ENCODE peak calls at places on chromosomes 3 and 15, in four cellular contexts. R is stimulated activated CD4-positive, alpha-beta T cell treated with anti-CD3 and anti-CD28 coated beads, Interleukin-15, amount 100 ng/mL, for 1 hour; E is activated CD8-positive, alpha-beta memory T cell treated with anti-CD3 and anti-CD28 coated beads for 48 hours; X is progenitor cell of endocrine pancreas. V is an unnamed sample.

GRCh38 chr15:77069521-77070121 is 1.3 kb downstream of the TSPAN3 start:
- DNase-seq in R (no peak), E (no peak), X (no peak), V (no peak)

GRCh38 chr3:194121881-194122280 is 14.1 kb upstream of the HES1 start:
- DNase-seq in R (no peak), E (no peak), X (no peak), V (no peak)

GRCh38 chr15:74585857-74586256 is 29.8 kb upstream of the CLK3 start:
- DNase-seq in R (no peak), E (no peak), X (no peak), V (no peak)

GRCh38 chr15:78035861-78036476 is 41.5 kb downstream of the TBC1D2B start:
- DNase-seq in R (no peak), E (no peak), X (no peak), V (no peak)

GRCh38 chr15:70342554-70343548 is 245.1 kb upstream of the TLE3 start:
- DNase-seq in R (no peak), E (no peak), X (no peak), V (no peak)

GRCh38 chr3:40996382-40996781 is 202.9 kb upstream of the CTNNB1 start:
- DNase-seq in R (no peak), E (no peak), X (no peak), V (no peak)

GRCh38 chr15:58864602-58865419 is 68.7 kb downstream of the SLTM start:
- DNase-seq in R (no peak), E (no peak), X (no peak), V (no peak)

GRCh38 chr3:129403450-129403849 is 25.0 kb downstream of the EFCAB12 start:
- DNase-seq in R (no peak), E (no peak), X (no peak), V (no peak)

GRCh38 chr3:12370758-12371157 is 81.9 kb downstream of the PPARG start:
- DNase-seq in R (no peak), E (no peak), X (no peak), V (no peak)

GRCh38 chr3:50364573-50365079 is 5.3 kb upstream of the TMEM115 start:
- DNase-seq in R (no peak), E (no peak), X (no peak), V (no peak)

GRCh38 chr3:190108789-190109188 is 11.9 kb downstream of the P3H2 start:
- DNase-seq in R (no peak), E (no peak), X (no peak), V (no peak)

GRCh38 chr3:66405701-66406091 is 95.1 kb downstream of the LRIG1 start:
- DNase-seq in R (no peak), E (no peak), X (no peak), V (no peak)

GRCh38 chr3:99747915-99748314 is 69.7 kb upstream of the CMSS1 start:
- DNase-seq in R (no peak), E (no peak), X (no peak), V (no peak)

GRCh38 chr15:42273099-42273899 is at the start of the genes GANC and TMEM87A:
- DNase-seq in R (peak; percentile 87), E (peak; percentile 72), X (peak; percentile 91), V (peak; percentile 85)

GRCh38 chr15:84725001-84725491 is 9.1 kb upstream of the SEC11A start:
- DNase-seq in R (no peak), E (no peak), X (no peak), V (no peak)

GRCh38 chr3:110711851-110712396 is 359.7 kb upstream of the NECTIN3 start:
- DNase-seq in R (no peak), E (no peak), X (no peak), V (no peak)